ENCODE peak calls at places on chromosomes 13 and 19, in eight cellular contexts. O is right lobe of liver, D is tibial nerve, V is transverse colon, A is testis, H is NB4, X is IMR-90, U is erythroblast. W is an unnamed sample.

GRCh38 chr13:44474122-44474910 is 100.7 kb downstream of the SERP2 start:
- DNase-seq in O (no peak), V (no peak), U (no peak), D (no peak), A (peak; percentile 60), H (no peak), X (peak; percentile 17), W (no peak)

GRCh38 chr19:54138777-54139256 is 1.3 kb downstream of the CNOT3 start:
- DNase-seq in D (no peak), U (peak; percentile 33), O (no peak), V (no peak), H (no peak), A (no peak), X (no peak), W (no peak)

GRCh38 chr13:37109080-37109678 is 3.7 kb upstream of the CSNK1A1L start:
- DNase-seq in X (peak; percentile 62), U (peak; percentile 14), D (no peak), A (no peak), V (no peak), H (peak; percentile 36), O (no peak), W (no peak)

GRCh38 chr19:50814883-50815282 is 8.7 kb downstream of the KLK1 start:
- DNase-seq in O (no peak), D (no peak), U (no peak), X (no peak), H (no peak), V (no peak), A (no peak), W (no peak)

GRCh38 chr13:113532156-113532806 is 41.8 kb upstream of the DCUN1D2 start:
- DNase-seq in U (no peak), X (peak; percentile 31), H (no peak), V (no peak), O (no peak), D (no peak), A (peak; percentile 27), W (peak; percentile 14)

GRCh38 chr13:46783504-46783903 is 13.5 kb downstream of the ESD start:
- DNase-seq in A (no peak), V (no peak), X (no peak), O (no peak), D (no peak), H (no peak), U (no peak), W (no peak)

GRCh38 chr13:110971486-110971885 is 56.6 kb upstream of the ANKRD10 start:
- DNase-seq in O (no peak), X (no peak), V (no peak), D (no peak), U (no peak), H (no peak), A (no peak), W (no peak)

GRCh38 chr13:73261739-73262216 is 203.0 kb downstream of the KLF5 start:
- DNase-seq in U (peak; percentile 5), H (no peak), V (no peak), O (no peak), A (no peak), D (no peak), X (no peak), W (no peak)

GRCh38 chr13:46492946-46493345 is 60.0 kb upstream of the LRCH1 start:
- DNase-seq in X (peak; percentile 48), O (no peak), D (no peak), V (no peak), H (peak; percentile 63), U (peak; percentile 21), A (no peak), W (no peak)

GRCh38 chr19:54517483-54517882 is 14.9 kb downstream of the LAIR2 start:
- DNase-seq in H (peak; percentile 65), U (peak; percentile 33), A (peak; percentile 58), D (no peak), O (peak; percentile 47), X (peak; percentile 2), V (peak; percentile 37), W (peak; percentile 29)

GRCh38 chr19:13053761-13054604 is 48.7 kb downstream of the LYL1 start:
- DNase-seq in V (peak; percentile 79), X (peak; percentile 96), U (no peak), O (peak; percentile 79), A (peak; percentile 96), D (peak; percentile 82), H (no peak), W (peak; percentile 97)

GRCh38 chr19:10998045-10998533 is 37.3 kb downstream of the SMARCA4 start:
- DNase-seq in V (peak; percentile 48), D (peak; percentile 19), U (no peak), A (peak; percentile 88), O (peak; percentile 70), H (no peak), X (peak; percentile 29), W (peak; percentile 51)

GRCh38 chr19:12035220-12036172 is at the start of gene ZNF433:
- DNase-seq in U (peak; percentile 92), A (peak; percentile 98), X (peak; percentile 71), H (no peak), D (peak; percentile 96), V (peak; percentile 96), O (peak; percentile 96), W (peak; percentile 100)
- TF ChIP-seq POLR2A in U (peak; percentile 83), A (peak; percentile 79), X (peak; percentile 78), H (no peak), D (peak; percentile 80), V (peak; percentile 43), O (peak; percentile 65), W (peak; percentile 95)

GRCh38 chr19:1511318-1511988 is 1.4 kb downstream of the ADAMTSL5 start:
- DNase-seq in H (no peak), U (no peak), A (no peak), D (no peak), X (no peak), V (no peak), O (no peak), W (no peak)

GRCh38 chr19:1514295-1514661 is 1.5 kb upstream of the ADAMTSL5 start:
- DNase-seq in U (no peak), V (no peak), O (no peak), D (no peak), A (no peak), H (no peak), X (no peak), W (no peak)

GRCh38 chr19:1513492-1514294 is 874 bp upstream of the ADAMTSL5 start:
- DNase-seq in X (peak; percentile 53), V (peak; percentile 69), D (no peak), A (no peak), H (peak; percentile 58), U (peak; percentile 78), O (peak; percentile 76), W (no peak)

GRCh38 chr19:1511989-1512338 is 855 bp downstream of the ADAMTSL5 start:
- DNase-seq in X (no peak), H (no peak), U (no peak), O (no peak), V (no peak), A (no peak), D (no peak), W (no peak)

GRCh38 chr19:1512671-1513491 is at the start of gene ADAMTSL5:
- DNase-seq in V (peak; percentile 84), O (peak; percentile 76), X (peak; percentile 28), D (no peak), H (peak; percentile 74), U (peak; percentile 83), A (no peak), W (no peak)
- TF ChIP-seq POLR2A in V (no peak), O (peak; percentile 63), X (no peak), D (no peak), H (no peak), U (no peak), A (no peak), W (no peak)

GRCh38 chr19:1445185-1445931 is 4.6 kb upstream of the APC2 start:
- DNase-seq in H (peak; percentile 65), A (peak; percentile 77), D (peak; percentile 49), V (peak; percentile 80), X (peak; percentile 35), U (peak; percentile 72), O (peak; percentile 77), W (peak; percentile 62)
- TF ChIP-seq POLR2A in H (no peak), A (no peak), D (no peak), V (no peak), X (no peak), U (no peak), O (no peak), W (no peak)

GRCh38 chr19:33176670-33177416 is 17.3 kb upstream of the LRP3 start:
- DNase-seq in X (peak; percentile 99), V (peak; percentile 96), A (peak; percentile 96), O (peak; percentile 97), H (peak; percentile 97), U (peak; percentile 97), D (peak; percentile 97), W (peak; percentile 98)
- TF ChIP-seq POLR2A in X (peak; percentile 80), V (peak; percentile 91), A (peak; percentile 9), O (peak; percentile 84), H (peak; percentile 89), U (peak; percentile 89), D (peak; percentile 64), W (peak; percentile 95)

GRCh38 chr13:75186384-75186783 is 295.6 kb downstream of the TBC1D4 start:
- DNase-seq in V (no peak), U (no peak), O (no peak), A (no peak), X (no peak), D (no peak), H (no peak), W (peak; percentile 1)

GRCh38 chr13:75180805-75181455 is 301.0 kb downstream of the TBC1D4 start:
- DNase-seq in O (no peak), U (no peak), D (no peak), V (no peak), X (peak; percentile 50), H (no peak), A (no peak), W (no peak)

GRCh38 chr13:75178436-75178835 is 303.5 kb downstream of the TBC1D4 start:
- DNase-seq in H (no peak), X (no peak), V (no peak), U (no peak), D (no peak), O (no peak), A (no peak), W (no peak)

GRCh38 chr13:75181906-75182305 is 300.1 kb downstream of the TBC1D4 start:
- DNase-seq in O (no peak), D (no peak), A (no peak), U (no peak), H (no peak), V (no peak), X (peak; percentile 76), W (no peak)
- TF ChIP-seq POLR2A in O (no peak), D (no peak), A (no peak), U (no peak), H (no peak), V (no peak), X (no peak), W (no peak)